ENCODE peak calls at places on chromosomes 4 and X, in seven cellular contexts. W is EL, C is AG08396, I is Daoy, Y is T-helper 17 cell, S is AG04450, A is H4. Z is an unnamed sample.
A peak's percentile ranks its signal among the peaks of the same experiment; 100 is the strongest.

GRCh38 chrX:26918633-26919032 is 544.5 kb downstream of the PPP4R3C start:
- DNase-seq in Y (no peak), W (no peak), I (no peak), A (peak; percentile 38), C (no peak), S (no peak), Z (peak; percentile 33)

GRCh38 chr4:186039697-186040096 is 29.3 kb upstream of the TLR3 start:
- DNase-seq in I (no peak), Y (no peak), S (no peak), A (no peak), W (peak; percentile 3), C (no peak), Z (no peak)

GRCh38 chr4:17932041-17932440 is 89.5 kb downstream of the LCORL start:
- DNase-seq in I (no peak), A (no peak), Y (no peak), W (no peak), C (no peak), S (no peak), Z (peak; percentile 8)

GRCh38 chr4:59772740-59773139 is 1427.4 kb upstream of the ADGRL3 start:
- DNase-seq in S (no peak), C (no peak), I (no peak), A (no peak), Y (no peak), W (no peak), Z (no peak)

GRCh38 chr4:164807611-164808010 is 53.7 kb downstream of the SMIM31 start:
- DNase-seq in I (peak; percentile 34), W (no peak), C (no peak), A (peak; percentile 9), Y (no peak), S (no peak), Z (no peak)

GRCh38 chr4:10184501-10184938 is 67.9 kb upstream of the WDR1 start:
- DNase-seq in A (no peak), W (no peak), S (no peak), Y (no peak), C (no peak), I (no peak), Z (no peak)

GRCh38 chr4:98113005-98113404 is 30.3 kb downstream of the STPG2 start:
- DNase-seq in A (peak; percentile 7), S (no peak), C (peak; percentile 1), I (no peak), Y (no peak), W (peak; percentile 18), Z (peak; percentile 38)

GRCh38 chr4:77190053-77190452 is 33.0 kb downstream of the CCNG2 start:
- DNase-seq in A (no peak), Y (no peak), I (no peak), S (no peak), W (peak; percentile 55), C (no peak), Z (no peak)

GRCh38 chrX:103293118-103293517 is 16.6 kb upstream of the TCEAL5 start:
- DNase-seq in W (no peak), S (no peak), Y (no peak), I (no peak), C (no peak), A (no peak), Z (no peak)

GRCh38 chr4:48693856-48694574 is 86.1 kb downstream of the FRYL start:
- DNase-seq in A (no peak), C (no peak), Y (no peak), I (no peak), S (no peak), W (no peak), Z (no peak)

GRCh38 chr4:10831727-10832408 is 147.3 kb upstream of the CLNK start:
- DNase-seq in W (no peak), C (no peak), A (no peak), S (no peak), I (no peak), Y (no peak), Z (peak; percentile 4)

GRCh38 chr4:56874166-56874565 is 33.5 kb upstream of the REST start:
- DNase-seq in C (no peak), I (no peak), W (no peak), S (no peak), A (no peak), Y (no peak), Z (no peak)

GRCh38 chr4:101280866-101281600 is 66.3 kb downstream of the PPP3CA start:
- DNase-seq in Y (no peak), C (no peak), S (no peak), W (no peak), A (no peak), I (no peak), Z (no peak)

GRCh38 chr4:8376361-8377102 is 64.0 kb downstream of the ACOX3 start:
- DNase-seq in C (no peak), A (no peak), I (no peak), W (no peak), Y (no peak), S (no peak), Z (no peak)

GRCh38 chr4:8739820-8740665 is 131.6 kb downstream of the HMX1 start:
- DNase-seq in I (peak; percentile 82), W (no peak), Y (no peak), C (no peak), A (no peak), S (no peak), Z (no peak)